ENCODE peak calls at places on chromosomes 13 and 19, in four cellular contexts. N, M, F and E are unnamed samples. For H3K36me3, the result is how much of the 10 kb centered on the place peaks cover.

GRCh38 chr13:113573065-113573464 is 11.5 kb upstream of the TFDP1 start:
- DNase-seq in N (no peak), M (no peak), F (peak), E (no peak)

GRCh38 chr13:93045836-93046235 is 180.8 kb upstream of the GPC6 start:
- DNase-seq in N (no peak), M (no peak), F (no peak), E (no peak)

GRCh38 chr19:6737873-6738725 is 719 bp upstream of the GPR108 start:
- DNase-seq in N (peak), M (no peak), F (peak), E (no peak)

GRCh38 chr19:19659646-19660245 is 3.7 kb downstream of the ATP13A1 start:
- DNase-seq in N (peak), M (peak), F (no peak), E (no peak)

GRCh38 chr13:101514100-101514499 is 61.6 kb downstream of the ITGBL1 start:
- DNase-seq in N (no peak), M (no peak), F (no peak), E (no peak)

GRCh38 chr13:27830010-27830409 is 37.7 kb downstream of the GSX1 start:
- DNase-seq in N (peak), M (peak), F (peak), E (no peak)

GRCh38 chr19:18432275-18433038 is 5.5 kb downstream of the ISYNA1 start:
- DNase-seq in N (peak), M (peak), F (no peak), E (no peak)

GRCh38 chr19:45693168-45693788 is 812 bp downstream of the QPCTL start:
- DNase-seq in N (peak), M (peak), F (peak), E (no peak)

GRCh38 chr13:42174344-42175162 is 97.4 kb upstream of the AKAP11 start:
- DNase-seq in N (no peak), M (no peak), F (no peak), E (no peak)

GRCh38 chr13:114107686-114108081 is 24.7 kb downstream of the RASA3 start:
- DNase-seq in N (peak), M (peak), F (no peak), E (no peak)

GRCh38 chr13:37546087-37546486 is 52.5 kb downstream of the POSTN start:
- DNase-seq in N (no peak), M (peak), F (no peak), E (no peak)

GRCh38 chr13:20566424-20566916 is 487 bp upstream of the IFT88 start:
- DNase-seq in N (peak), M (no peak), F (peak), E (peak)

GRCh38 chr13:53254495-53254894 is 225.9 kb downstream of the OLFM4 start:
- DNase-seq in N (no peak), M (peak), F (no peak), E (no peak)

GRCh38 chr13:38888309-38888708 is 102.3 kb downstream of the STOML3 start:
- DNase-seq in N (no peak), M (peak), F (no peak), E (peak)

GRCh38 chr19:39684283-39684682 is 20.0 kb upstream of the LGALS14 start:
- DNase-seq in N (no peak), M (no peak), F (no peak), E (no peak)

GRCh38 chr19:49651871-49652722 is 10.1 kb downstream of the SCAF1 start:
- DNase-seq in N (no peak), M (no peak), F (no peak), E (no peak)

GRCh38 chr19:49654581-49654980 is 11.1 kb downstream of the IRF3 start:
- DNase-seq in N (no peak), M (no peak), F (no peak), E (no peak)

GRCh38 chr19:49651029-49651825 is 9.2 kb downstream of the SCAF1 start:
- DNase-seq in N (peak), M (no peak), F (no peak), E (no peak)

GRCh38 chr19:49653466-49653806 is 11.4 kb downstream of the SCAF1 start:
- DNase-seq in N (no peak), M (no peak), F (no peak), E (no peak)

GRCh38 chr19:49652723-49653465 is 10.9 kb downstream of the SCAF1 start:
- DNase-seq in N (no peak), M (no peak), F (no peak), E (no peak)
- H3K36me3 ChIP-seq in N (half or more), M (half or more), F (under half), E (under half)

GRCh38 chr19:15249560-15249874 is 17.3 kb upstream of the EPHX3 start:
- DNase-seq in N (no peak), M (no peak), F (no peak), E (no peak)
- TF ChIP-seq CTCF in N (no peak), M (no peak), F (no peak), E (no peak)

DNA sequence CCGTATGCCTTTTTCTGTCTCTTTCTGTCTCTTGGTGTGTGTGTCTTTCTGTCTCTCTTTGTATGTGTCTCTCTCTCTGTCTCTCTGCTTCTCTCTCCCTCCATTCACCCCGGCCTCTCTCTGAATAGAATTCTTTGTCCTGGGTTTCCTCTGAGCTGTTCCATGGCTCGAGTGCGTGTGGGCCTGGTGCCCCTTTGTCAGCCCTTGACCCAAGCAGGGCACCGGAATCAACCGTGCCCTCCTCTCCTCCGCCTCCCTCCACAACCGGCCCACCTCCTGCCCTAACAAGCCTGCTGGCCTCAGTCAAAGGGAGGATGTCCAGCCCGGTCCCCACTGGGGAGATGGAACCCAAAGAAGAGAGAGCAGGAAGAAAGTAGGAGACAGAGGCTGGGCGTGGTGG is 3.2 kb downstream of the AXL start:
- DNase-seq in N (no peak), M (no peak), F (no peak), E (no peak)
- H3K36me3 ChIP-seq in N (under half), M (under half), F (under half), E (under half)

DNA sequence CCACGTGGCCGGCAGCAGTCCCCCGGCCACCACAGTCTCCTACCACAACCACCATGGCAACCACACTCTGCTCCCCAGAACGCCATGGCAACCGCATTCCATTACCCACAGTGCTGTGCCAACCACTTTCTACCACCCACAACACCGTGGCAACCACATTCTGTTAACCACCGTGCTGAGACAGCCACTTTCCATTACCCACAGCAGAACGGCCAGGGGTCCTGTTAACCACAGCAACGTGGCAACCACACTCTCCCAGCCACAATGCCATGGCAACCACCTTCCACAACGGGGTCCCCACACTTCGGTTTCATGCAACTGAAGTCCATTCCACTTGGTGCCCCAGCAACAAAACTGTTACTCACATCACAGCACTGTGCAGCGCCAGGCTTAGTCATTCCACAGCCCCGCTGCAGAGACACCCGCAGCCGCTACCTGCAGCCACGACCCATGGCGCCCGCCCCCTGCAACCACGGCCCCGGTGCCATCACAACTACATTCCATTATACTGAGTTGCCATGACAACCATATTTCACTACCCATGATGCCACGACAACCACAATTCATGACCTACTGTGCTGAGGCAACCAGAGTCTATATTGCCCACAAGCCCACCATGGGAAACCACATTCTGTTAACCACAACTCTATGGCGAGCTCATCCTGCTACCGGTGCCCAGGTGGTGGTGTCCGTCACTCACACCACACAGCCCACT is 10.0 kb downstream of the DPF1 start:
- DNase-seq in N (no peak), M (no peak), F (no peak), E (peak)
- TF ChIP-seq CTCF in N (no peak), M (no peak), F (no peak), E (no peak)